ENCODE peak calls at places on chromosomes 11 and 22, in ten cellular contexts. F, V, M, J, L, E, X, P, G and Z are unnamed samples.

GRCh38 chr22:17213976-17214375 is 5.3 kb downstream of the ADA2 start:
- DNase-seq in G (peak; percentile 78), F (peak; percentile 22), X (no peak), L (no peak), V (no peak), E (peak; percentile 55), M (no peak), J (peak; percentile 62), P (peak; percentile 8), Z (no peak)

GRCh38 chr11:74949748-74950127 is 672 bp downstream of the SPCS2 start:
- DNase-seq in V (no peak), J (no peak), G (no peak), F (no peak), M (no peak), E (no peak), L (no peak), X (no peak), P (peak; percentile 42), Z (peak; percentile 42)

GRCh38 chr22:22181515-22181959 is 63.0 kb upstream of the VPREB1 start:
- DNase-seq in G (no peak), L (no peak), E (no peak), V (no peak), P (no peak), J (no peak), M (no peak), F (no peak), X (no peak), Z (no peak)

GRCh38 chr22:19802001-19802880 is 41.7 kb downstream of the TBX1 start:
- DNase-seq in V (no peak), G (no peak), M (no peak), X (no peak), F (no peak), E (no peak), L (no peak), J (no peak), P (no peak), Z (no peak)

GRCh38 chr11:107927559-107927958 is 689 bp upstream of the RAB39A start:
- DNase-seq in E (no peak), X (no peak), M (no peak), G (no peak), V (no peak), J (no peak), P (no peak), F (no peak), L (no peak), Z (no peak)

GRCh38 chr22:41532908-41533825 is 11.1 kb downstream of the POLR3H start:
- DNase-seq in X (no peak), V (peak; percentile 52), G (peak; percentile 79), E (peak; percentile 67), J (peak; percentile 81), M (peak; percentile 18), F (peak; percentile 78), L (peak; percentile 61), P (peak; percentile 63), Z (peak; percentile 45)

GRCh38 chr11:79296113-79296512 is 144.7 kb downstream of the TENM4 start:
- DNase-seq in X (no peak), M (no peak), L (no peak), P (no peak), F (no peak), E (no peak), J (no peak), V (no peak), G (no peak), Z (no peak)

GRCh38 chr11:8610532-8611116 is 16.6 kb upstream of the STK33 start:
- DNase-seq in J (peak; percentile 22), M (no peak), G (no peak), X (peak; percentile 50), E (no peak), F (no peak), V (no peak), L (peak; percentile 58), P (no peak), Z (no peak)

GRCh38 chr22:39900306-39901227 is at the start of gene GRAP2:
- DNase-seq in E (peak; percentile 65), M (peak; percentile 43), V (no peak), X (no peak), F (no peak), L (peak; percentile 91), J (no peak), G (no peak), P (no peak), Z (no peak)

GRCh38 chr11:69091638-69092165 is 43.0 kb downstream of the TPCN2 start:
- DNase-seq in V (no peak), P (no peak), M (no peak), L (no peak), G (no peak), J (no peak), F (no peak), X (no peak), E (no peak), Z (no peak)

GRCh38 chr11:121291896-121292502 is 572 bp upstream of the SC5D start:
- DNase-seq in L (no peak), P (peak; percentile 16), E (no peak), V (no peak), G (no peak), J (peak; percentile 6), X (no peak), F (no peak), M (no peak), Z (no peak)